ENCODE peak calls at places on chromosomes 5 and 9, in six cellular contexts. E is endodermal cell; A is AG04450; L is tibial artery; B is effector memory CD4-positive, alpha-beta T cell; V is CD8-positive, alpha-beta memory T cell. M is an unnamed sample.

GRCh38 chr5:154642499-154643245 is 112.5 kb upstream of the LARP1 start:
- DNase-seq in V (no peak), B (no peak), E (no peak), L (no peak), A (no peak), M (peak; percentile 21)

GRCh38 chr9:89655990-89656657 is 51.3 kb downstream of the GADD45G start:
- DNase-seq in E (peak; percentile 47), B (no peak), A (no peak), V (no peak), L (no peak), M (no peak)

GRCh38 chr5:157611571-157612067 is 36.0 kb upstream of the ADAM19 start:
- DNase-seq in B (no peak), A (no peak), E (no peak), V (no peak), L (no peak), M (no peak)

GRCh38 chr5:154267516-154267915 is 77.0 kb downstream of the GALNT10 start:
- DNase-seq in B (no peak), V (no peak), A (no peak), L (no peak), E (no peak), M (no peak)

GRCh38 chr5:27158775-27159174 is 120.4 kb upstream of the CDH9 start:
- DNase-seq in E (no peak), V (no peak), L (no peak), A (no peak), B (no peak), M (no peak)

GRCh38 chr9:78860806-78861475 is 564.0 kb downstream of the PSAT1 start:
- DNase-seq in B (no peak), A (no peak), V (no peak), E (no peak), L (no peak), M (no peak)

GRCh38 chr5:180862645-180863044 is 1.6 kb upstream of the ZFP62 start:
- DNase-seq in B (no peak), A (no peak), V (no peak), L (no peak), E (peak; percentile 80), M (no peak)

GRCh38 chr5:179858586-179859427 is at the start of gene MRNIP:
- DNase-seq in A (peak; percentile 78), V (peak; percentile 79), E (peak; percentile 97), L (peak; percentile 98), B (peak; percentile 78), M (peak; percentile 95)

GRCh38 chr5:139390639-139391569 is 1.2 kb upstream of the MZB1 start:
- DNase-seq in E (peak; percentile 56), B (no peak), A (no peak), L (peak; percentile 51), V (no peak), M (no peak)

GRCh38 chr9:71876829-71877228 is 34.2 kb downstream of the ABHD17B start:
- DNase-seq in A (no peak), V (no peak), B (no peak), E (no peak), L (no peak), M (no peak)

GRCh38 chr9:71879644-71880174 is 31.3 kb downstream of the ABHD17B start:
- DNase-seq in E (no peak), V (no peak), L (no peak), A (no peak), B (no peak), M (no peak)

GRCh38 chr9:71878327-71879274 is 32.4 kb downstream of the ABHD17B start:
- DNase-seq in V (no peak), A (no peak), E (no peak), L (no peak), B (no peak), M (no peak)

DNA sequence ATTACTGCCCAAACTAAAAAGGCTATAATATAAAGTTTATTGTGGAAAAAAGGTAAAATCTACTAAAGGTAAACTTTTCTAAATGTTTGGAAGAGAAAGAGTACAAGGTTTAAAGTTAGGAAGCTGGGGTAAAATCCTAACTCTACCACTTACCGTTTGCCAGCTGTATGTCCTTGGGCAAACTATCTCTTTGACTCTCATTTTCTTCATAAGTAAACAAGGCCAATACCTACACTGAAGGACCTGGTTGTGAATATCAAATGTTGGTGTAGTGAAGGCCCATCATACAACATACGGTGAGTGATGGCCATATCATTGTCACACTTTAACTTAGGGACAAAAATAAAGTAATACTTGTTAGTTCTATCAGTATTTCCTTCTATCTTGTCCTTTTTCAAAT is 34.9 kb downstream of the ABHD17B start:
- DNase-seq in E (no peak), V (no peak), A (no peak), L (no peak), B (no peak), M (no peak)
- H3K4me3 ChIP-seq in E (no peak overlapping the region), V (no peak overlapping the region), A (no peak overlapping the region), L (no peak overlapping the region), B (no peak overlapping the region), M (no peak overlapping the region)

DNA sequence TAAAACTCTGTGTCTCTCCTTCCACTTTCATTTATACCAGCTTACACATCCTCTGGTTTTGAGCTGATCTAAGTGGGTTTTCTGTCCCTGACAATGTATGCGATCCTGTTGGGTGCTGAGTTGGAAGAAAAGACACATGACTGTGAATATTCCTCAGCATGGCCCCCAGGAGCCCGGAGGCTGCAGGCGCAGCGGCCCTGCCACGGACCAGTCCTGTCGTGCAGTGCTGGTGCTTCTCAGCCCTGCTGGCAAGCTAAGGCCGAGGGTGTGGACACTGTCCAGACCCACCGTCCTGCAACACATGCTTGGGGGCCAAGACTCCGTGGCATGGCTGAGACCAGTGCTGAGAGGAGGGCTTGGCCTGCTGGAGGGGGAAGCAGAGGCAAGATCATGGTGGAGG is 328.9 kb upstream of the IRX2 start:
- DNase-seq in A (no peak), B (no peak), V (no peak), L (no peak), E (no peak), M (no peak)
- H3K27me3 ChIP-seq in A (no peaks in the 10 kb centered on the region), B (no peaks in the 10 kb centered on the region), V (no peaks in the 10 kb centered on the region), L (no peaks in the 10 kb centered on the region), E (no peaks in the 10 kb centered on the region), M (no peaks in the 10 kb centered on the region)

GRCh38 chr9:136526625-136527066 is 19.2 kb downstream of the NOTCH1 start:
- DNase-seq in A (no peak), B (no peak), L (no peak), E (peak; percentile 74), V (no peak), M (no peak)
- H3K4me3 ChIP-seq in A (no peak overlapping the region), B (no peak overlapping the region), L (no peak overlapping the region), E (no peak overlapping the region), V (no peak overlapping the region), M (no peak overlapping the region)

DNA sequence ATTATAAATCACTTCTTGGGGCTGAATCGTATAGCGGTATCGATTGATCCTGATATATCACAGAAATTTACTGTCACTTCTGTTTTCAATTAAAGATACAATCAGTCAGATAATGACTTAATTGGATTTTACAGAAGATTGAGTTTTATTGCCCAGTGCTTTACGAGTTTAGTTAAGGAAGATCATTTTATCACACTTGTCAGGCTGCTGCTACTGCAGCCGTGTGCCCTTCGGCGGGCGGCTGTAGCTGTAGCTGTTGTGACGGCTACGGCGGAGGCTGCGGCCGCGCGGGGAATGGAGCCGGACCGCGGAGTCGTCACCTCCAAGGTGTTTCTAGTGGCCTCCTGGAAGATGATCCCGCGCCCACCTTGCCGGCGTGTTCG is 7.2 kb upstream of the DMRT3 start:
- DNase-seq in B (no peak), L (no peak), V (no peak), E (no peak), A (no peak), M (no peak)
- H3K27me3 ChIP-seq in B (peaks cover 72% of the 10 kb centered on the region), L (peaks cover 76% of the 10 kb centered on the region), V (peaks cover 55% of the 10 kb centered on the region), E (peaks cover 100% of the 10 kb centered on the region), A (peaks cover 74% of the 10 kb centered on the region), M (no peaks in the 10 kb centered on the region)

GRCh38 chr9:130731355-130731754 is 37.8 kb downstream of the EXOSC2 start:
- DNase-seq in B (no peak), A (no peak), E (no peak), L (no peak), V (no peak), M (no peak)

GRCh38 chr9:130729145-130729544 is 35.6 kb downstream of the EXOSC2 start:
- DNase-seq in E (no peak), A (no peak), V (no peak), B (no peak), L (no peak), M (no peak)

GRCh38 chr9:130732131-130732530 is 38.6 kb downstream of the EXOSC2 start:
- DNase-seq in B (no peak), V (no peak), L (no peak), E (peak; percentile 59), A (no peak), M (no peak)

GRCh38 chr9:130732793-130733221 is 39.2 kb downstream of the EXOSC2 start:
- DNase-seq in V (no peak), E (no peak), L (no peak), B (no peak), A (no peak), M (peak; percentile 15)

GRCh38 chr9:130728721-130729120 is 35.1 kb downstream of the EXOSC2 start:
- DNase-seq in B (no peak), L (no peak), A (no peak), E (peak; percentile 7), V (no peak), M (no peak)
- H3K4me3 ChIP-seq in B (no peak overlapping the region), L (no peak overlapping the region), A (no peak overlapping the region), E (no peak overlapping the region), V (no peak overlapping the region), M (no peak overlapping the region)

GRCh38 chr5:141696431-141696830 is 14.4 kb upstream of the ARAP3 start:
- DNase-seq in B (no peak), A (no peak), E (no peak), L (no peak), V (no peak), M (no peak)

GRCh38 chr5:141695627-141696180 is 13.7 kb upstream of the ARAP3 start:
- DNase-seq in A (no peak), V (no peak), B (no peak), E (no peak), L (no peak), M (no peak)

GRCh38 chr5:141701341-141702119 is 19.5 kb upstream of the ARAP3 start:
- DNase-seq in L (no peak), B (no peak), A (no peak), E (no peak), V (no peak), M (no peak)

GRCh38 chr5:141694479-141694878 is 12.4 kb upstream of the ARAP3 start:
- DNase-seq in V (no peak), A (no peak), E (no peak), B (no peak), L (no peak), M (no peak)

DNA sequence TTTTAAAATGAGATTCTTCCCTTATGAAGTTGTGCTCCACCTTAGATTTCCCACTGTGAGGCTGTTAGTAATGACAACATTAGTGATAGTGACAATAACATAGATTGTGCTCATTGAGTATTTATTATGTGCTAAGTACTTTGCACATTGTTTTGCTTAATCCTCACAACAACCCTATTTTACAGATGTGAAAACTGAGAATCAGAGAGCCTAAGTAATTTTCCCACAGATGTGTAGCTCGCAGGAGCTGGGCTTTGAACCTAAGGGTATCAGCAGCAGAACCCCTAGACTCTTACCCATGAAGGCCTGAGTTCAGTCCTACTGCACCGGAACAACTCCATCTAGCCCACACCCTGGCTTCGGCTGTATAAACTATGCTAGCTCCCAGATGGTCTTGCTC is 15.6 kb upstream of the ARAP3 start:
- DNase-seq in A (no peak), E (no peak), V (no peak), L (no peak), B (no peak), M (no peak)
- H3K27me3 ChIP-seq in A (peaks cover 62% of the 10 kb centered on the region), E (peaks cover 90% of the 10 kb centered on the region), V (peaks cover 18% of the 10 kb centered on the region), L (peaks cover 81% of the 10 kb centered on the region), B (peaks cover 5% of the 10 kb centered on the region), M (peaks cover 3% of the 10 kb centered on the region)

M was measured in HAP-1.